ENCODE peak calls at places on chromosomes 1 and 21, in four cellular contexts. R, O, E and H are unnamed samples.

GRCh38 chr1:206836111-206836510 is 29.3 kb upstream of the IL20 start:
- DNase-seq in R (no peak), O (no peak), E (no peak), H (no peak)

GRCh38 chr1:221230605-221231004 is 351.4 kb downstream of the HLX start:
- DNase-seq in R (no peak), O (no peak), E (no peak), H (no peak)

GRCh38 chr1:16143566-16144324 is 12.1 kb downstream of the EPHA2 start:
- DNase-seq in R (no peak), O (no peak), E (no peak), H (no peak)

GRCh38 chr1:26922201-26922729 is 722 bp downstream of the NUDC start:
- DNase-seq in R (no peak), O (no peak), E (no peak), H (no peak)

GRCh38 chr21:17726047-17726446 is 93.1 kb downstream of the C21orf91 start:
- DNase-seq in R (no peak), O (no peak), E (no peak), H (no peak)

GRCh38 chr1:167676205-167676915 is 45.4 kb upstream of the MPZL1 start:
- DNase-seq in R (peak), O (no peak), E (no peak), H (no peak)

GRCh38 chr1:3372317-3372716 is 82.1 kb upstream of the ARHGEF16 start:
- DNase-seq in R (no peak), O (no peak), E (no peak), H (no peak)

GRCh38 chr1:44604167-44604955 is 69.9 kb downstream of the TMEM53 start:
- DNase-seq in R (no peak), O (no peak), E (no peak), H (no peak)

GRCh38 chr1:180778782-180779398 is 133.8 kb upstream of the KIAA1614 start:
- DNase-seq in R (peak), O (no peak), E (no peak), H (no peak)

GRCh38 chr1:41502912-41503311 is 18.4 kb upstream of the EDN2 start:
- DNase-seq in R (no peak), O (no peak), E (no peak), H (no peak)

GRCh38 chr1:20602851-20603450 is 14.1 kb downstream of the CDA start:
- DNase-seq in R (no peak), O (no peak), E (no peak), H (no peak)

GRCh38 chr1:247177755-247178154 is 5.9 kb upstream of the ZNF124 start:
- DNase-seq in R (no peak), O (no peak), E (no peak), H (no peak)

GRCh38 chr1:200305806-200306205 is 104.0 kb downstream of the ZNF281 start:
- DNase-seq in R (no peak), O (no peak), E (no peak), H (no peak)

GRCh38 chr1:94552071-94552586 is 10.6 kb upstream of the F3 start:
- DNase-seq in R (no peak), O (no peak), E (no peak), H (no peak)